ENCODE peak calls at places on chromosomes 4 and X, in six cellular contexts. X is activated T-helper 1 cell treated with anti-CD3 and anti-CD28 coated beads, Interleukin-2, amount 50 U/mL, for 16 hours; T is ureter; E is ACHN; M is memory B cell; D is endothelial cell of umbilical vein. J is an unnamed sample.
A peak's percentile ranks its signal among the peaks of the same experiment; 100 is the strongest.

GRCh38 chr4:41645716-41646115 is 102.8 kb downstream of the PHOX2B start:
- DNase-seq in X (no peak), E (no peak), D (no peak), T (no peak), M (no peak), J (no peak)

GRCh38 chr4:156677656-156678055 is 293.9 kb downstream of the PDGFC start:
- DNase-seq in E (no peak), D (no peak), T (no peak), X (no peak), M (no peak), J (no peak)

GRCh38 chr4:8900588-8900987 is 28.9 kb upstream of the HMX1 start:
- DNase-seq in M (no peak), E (no peak), D (no peak), X (no peak), T (no peak), J (no peak)

GRCh38 chrX:24149346-24150050 is at the start of gene ZFX:
- DNase-seq in T (peak; percentile 80), D (peak; percentile 23), M (peak; percentile 85), X (peak; percentile 58), E (peak; percentile 32), J (peak; percentile 30)

GRCh38 chr4:101921370-101921769 is 130.8 kb downstream of the BANK1 start:
- DNase-seq in E (no peak), M (no peak), T (no peak), D (no peak), X (no peak), J (no peak)

GRCh38 chr4:139142980-139143379 is 34.0 kb downstream of the ELF2 start:
- DNase-seq in M (no peak), X (no peak), T (no peak), D (no peak), E (no peak), J (no peak)

GRCh38 chr4:139859876-139860275 is 194.3 kb downstream of the MGST2 start:
- DNase-seq in M (no peak), X (no peak), D (no peak), T (no peak), E (no peak), J (no peak)

GRCh38 chrX:53291596-53291995 is 10.2 kb upstream of the IQSEC2 start:
- DNase-seq in M (no peak), T (no peak), D (no peak), X (no peak), E (no peak), J (no peak)

GRCh38 chr4:185541251-185541671 is 6.0 kb upstream of the PDLIM3 start:
- DNase-seq in X (no peak), E (no peak), D (peak; percentile 81), M (no peak), T (peak; percentile 64), J (no peak)

GRCh38 chr4:74006009-74006476 is 7.6 kb upstream of the CXCL5 start:
- DNase-seq in M (no peak), E (peak; percentile 70), X (no peak), T (no peak), D (no peak), J (peak; percentile 15)

GRCh38 chr4:112823631-112824030 is 186.7 kb downstream of the LARP7 start:
- DNase-seq in D (no peak), E (no peak), T (no peak), X (no peak), M (no peak), J (no peak)

GRCh38 chrX:30570505-30570904 is 7.1 kb downstream of the TASL start:
- DNase-seq in E (peak; percentile 2), M (no peak), D (peak; percentile 5), X (no peak), T (no peak), J (no peak)

GRCh38 chr4:38860788-38861424 is 4.3 kb upstream of the TLR6 start:
- DNase-seq in M (peak; percentile 41), X (peak; percentile 34), D (peak; percentile 34), E (peak; percentile 60), T (no peak), J (no peak)